ENCODE peak calls at places on chromosomes 1 and 21, in six cellular contexts. One of them, this sample, is unnamed.

GRCh38 chr21:40204956-40205355 is 337.7 kb downstream of the PCP4 start:
- DNase-seq in EH: no peak
- DNase-seq in GM12878: no peak
- DNase-seq in stimulated activated CD4-positive, alpha-beta T cell treated with anti-CD3 and anti-CD28 coated beads, Interleukin-15, amount 100 ng/mL, for 1 hour: no peak
- DNase-seq in NCI-H2029 treated with DMSO at 0.1 percent for 48 hours: no peak
- DNase-seq in ecto neural progenitor cell: no peak
- DNase-seq in this sample: no peak

GRCh38 chr1:84225636-84226035 is 75.9 kb upstream of the SAMD13 start:
- DNase-seq in ecto neural progenitor cell: no peak
- DNase-seq in GM12878: no peak
- DNase-seq in EH: no peak
- DNase-seq in NCI-H2029 treated with DMSO at 0.1 percent for 48 hours: no peak
- DNase-seq in stimulated activated CD4-positive, alpha-beta T cell treated with anti-CD3 and anti-CD28 coated beads, Interleukin-15, amount 100 ng/mL, for 1 hour: no peak
- DNase-seq in this sample: no peak

GRCh38 chr1:212413902-212414327 is 771 bp downstream of the PACC1 start:
- DNase-seq in ecto neural progenitor cell: peak
- DNase-seq in NCI-H2029 treated with DMSO at 0.1 percent for 48 hours: no peak
- DNase-seq in GM12878: no peak
- DNase-seq in stimulated activated CD4-positive, alpha-beta T cell treated with anti-CD3 and anti-CD28 coated beads, Interleukin-15, amount 100 ng/mL, for 1 hour: no peak
- DNase-seq in EH: peak
- DNase-seq in this sample: no peak

GRCh38 chr1:147822292-147822691 is 61.9 kb upstream of the GJA5 start:
- DNase-seq in GM12878: no peak
- DNase-seq in ecto neural progenitor cell: no peak
- DNase-seq in EH: no peak
- DNase-seq in NCI-H2029 treated with DMSO at 0.1 percent for 48 hours: no peak
- DNase-seq in stimulated activated CD4-positive, alpha-beta T cell treated with anti-CD3 and anti-CD28 coated beads, Interleukin-15, amount 100 ng/mL, for 1 hour: no peak
- DNase-seq in this sample: no peak

GRCh38 chr1:46413596-46413985 is 19.5 kb downstream of the FAAH start:
- DNase-seq in GM12878: no peak
- DNase-seq in ecto neural progenitor cell: no peak
- DNase-seq in EH: no peak
- DNase-seq in NCI-H2029 treated with DMSO at 0.1 percent for 48 hours: no peak
- DNase-seq in stimulated activated CD4-positive, alpha-beta T cell treated with anti-CD3 and anti-CD28 coated beads, Interleukin-15, amount 100 ng/mL, for 1 hour: no peak
- DNase-seq in this sample: no peak

GRCh38 chr1:43435146-43436145 is 18.3 kb downstream of the HYI start:
- DNase-seq in GM12878: no peak
- DNase-seq in NCI-H2029 treated with DMSO at 0.1 percent for 48 hours: no peak
- DNase-seq in EH: peak
- DNase-seq in stimulated activated CD4-positive, alpha-beta T cell treated with anti-CD3 and anti-CD28 coated beads, Interleukin-15, amount 100 ng/mL, for 1 hour: no peak
- DNase-seq in ecto neural progenitor cell: peak
- DNase-seq in this sample: no peak

GRCh38 chr1:8456306-8456912 is 138.5 kb downstream of the SLC45A1 start:
- DNase-seq in NCI-H2029 treated with DMSO at 0.1 percent for 48 hours: no peak
- DNase-seq in stimulated activated CD4-positive, alpha-beta T cell treated with anti-CD3 and anti-CD28 coated beads, Interleukin-15, amount 100 ng/mL, for 1 hour: no peak
- DNase-seq in GM12878: no peak
- DNase-seq in EH: peak
- DNase-seq in ecto neural progenitor cell: no peak
- DNase-seq in this sample: no peak

GRCh38 chr1:116325922-116326321 is 47.1 kb upstream of the ATP1A1 start:
- DNase-seq in GM12878: no peak
- DNase-seq in EH: no peak
- DNase-seq in ecto neural progenitor cell: no peak
- DNase-seq in NCI-H2029 treated with DMSO at 0.1 percent for 48 hours: no peak
- DNase-seq in stimulated activated CD4-positive, alpha-beta T cell treated with anti-CD3 and anti-CD28 coated beads, Interleukin-15, amount 100 ng/mL, for 1 hour: peak
- DNase-seq in this sample: no peak

GRCh38 chr1:189149547-189150375 is 1327.9 kb downstream of the BRINP3 start:
- DNase-seq in EH: no peak
- DNase-seq in stimulated activated CD4-positive, alpha-beta T cell treated with anti-CD3 and anti-CD28 coated beads, Interleukin-15, amount 100 ng/mL, for 1 hour: no peak
- DNase-seq in ecto neural progenitor cell: peak
- DNase-seq in GM12878: no peak
- DNase-seq in NCI-H2029 treated with DMSO at 0.1 percent for 48 hours: peak
- DNase-seq in this sample: no peak

GRCh38 chr1:233354983-233355382 is 27.5 kb downstream of the MAP3K21 start:
- DNase-seq in NCI-H2029 treated with DMSO at 0.1 percent for 48 hours: no peak
- DNase-seq in ecto neural progenitor cell: no peak
- DNase-seq in EH: no peak
- DNase-seq in GM12878: no peak
- DNase-seq in stimulated activated CD4-positive, alpha-beta T cell treated with anti-CD3 and anti-CD28 coated beads, Interleukin-15, amount 100 ng/mL, for 1 hour: no peak
- DNase-seq in this sample: no peak

GRCh38 chr1:218171302-218171893 is 113.7 kb upstream of the RRP15 start:
- DNase-seq in ecto neural progenitor cell: no peak
- DNase-seq in stimulated activated CD4-positive, alpha-beta T cell treated with anti-CD3 and anti-CD28 coated beads, Interleukin-15, amount 100 ng/mL, for 1 hour: no peak
- DNase-seq in EH: peak
- DNase-seq in GM12878: no peak
- DNase-seq in NCI-H2029 treated with DMSO at 0.1 percent for 48 hours: no peak
- DNase-seq in this sample: no peak

GRCh38 chr1:101781437-101781836 is 215.3 kb downstream of the OLFM3 start:
- DNase-seq in NCI-H2029 treated with DMSO at 0.1 percent for 48 hours: peak
- DNase-seq in GM12878: no peak
- DNase-seq in EH: no peak
- DNase-seq in ecto neural progenitor cell: peak
- DNase-seq in stimulated activated CD4-positive, alpha-beta T cell treated with anti-CD3 and anti-CD28 coated beads, Interleukin-15, amount 100 ng/mL, for 1 hour: no peak
- DNase-seq in this sample: no peak

GRCh38 chr21:37787456-37787855 is 128.8 kb downstream of the KCNJ6 start:
- DNase-seq in GM12878: no peak
- DNase-seq in EH: peak
- DNase-seq in ecto neural progenitor cell: no peak
- DNase-seq in stimulated activated CD4-positive, alpha-beta T cell treated with anti-CD3 and anti-CD28 coated beads, Interleukin-15, amount 100 ng/mL, for 1 hour: no peak
- DNase-seq in NCI-H2029 treated with DMSO at 0.1 percent for 48 hours: no peak
- DNase-seq in this sample: no peak

GRCh38 chr1:51316113-51316763 is 14.1 kb downstream of the TTC39A start:
- DNase-seq in GM12878: no peak
- DNase-seq in ecto neural progenitor cell: no peak
- DNase-seq in stimulated activated CD4-positive, alpha-beta T cell treated with anti-CD3 and anti-CD28 coated beads, Interleukin-15, amount 100 ng/mL, for 1 hour: no peak
- DNase-seq in EH: no peak
- DNase-seq in NCI-H2029 treated with DMSO at 0.1 percent for 48 hours: peak
- DNase-seq in this sample: no peak

GRCh38 chr1:36771678-36772284 is 262.5 kb downstream of the GRIK3 start:
- DNase-seq in ecto neural progenitor cell: no peak
- DNase-seq in NCI-H2029 treated with DMSO at 0.1 percent for 48 hours: peak
- DNase-seq in stimulated activated CD4-positive, alpha-beta T cell treated with anti-CD3 and anti-CD28 coated beads, Interleukin-15, amount 100 ng/mL, for 1 hour: no peak
- DNase-seq in GM12878: no peak
- DNase-seq in EH: no peak
- DNase-seq in this sample: no peak

This sample was measured in activated CD8-positive, alpha-beta memory T cell treated with anti-CD3 and anti-CD28 coated beads for 4 hours.